ENCODE peak calls at places on chromosome 6, in five cellular contexts. P is A549, C is OCI-LY7, E is PC-9, V is IMR-90. W is an unnamed sample.

GRCh38 chr6:145028144-145028818 is 707.0 kb downstream of the EPM2A start:
- DNase-seq in C (peak), P (peak), V (peak), E (peak), W (peak)

GRCh38 chr6:90868256-90868655 is 281.4 kb upstream of the MAP3K7 start:
- DNase-seq in C (no peak), V (no peak), E (no peak), P (no peak), W (no peak)

GRCh38 chr6:156919370-156919769 is 142.2 kb downstream of the ARID1B start:
- DNase-seq in P (no peak), E (no peak), C (no peak), V (no peak), W (no peak)

GRCh38 chr6:2725999-2726567 is 24.6 kb downstream of the MYLK4 start:
- DNase-seq in E (no peak), V (peak), P (no peak), C (no peak), W (no peak)

GRCh38 chr6:125285936-125286335 is 15.8 kb downstream of the HDDC2 start:
- DNase-seq in V (peak), E (no peak), P (no peak), C (no peak), W (no peak)

GRCh38 chr6:25022140-25022553 is 86.4 kb upstream of the RIPOR2 start:
- DNase-seq in C (no peak), P (no peak), E (no peak), V (peak), W (no peak)

GRCh38 chr6:130293800-130294199 is 71.0 kb upstream of the SAMD3 start:
- DNase-seq in C (peak), P (peak), E (no peak), V (peak), W (peak)

GRCh38 chr6:44221291-44221960 is 2.0 kb upstream of the SLC29A1 start:
- DNase-seq in E (peak), C (peak), V (peak), P (peak), W (peak)

GRCh38 chr6:12911387-12911960 is 194.9 kb downstream of the PHACTR1 start:
- DNase-seq in V (peak), E (no peak), C (peak), P (peak), W (peak)

GRCh38 chr6:121260651-121261102 is 73.6 kb downstream of the TBC1D32 start:
- DNase-seq in E (no peak), V (peak), P (no peak), C (no peak), W (no peak)

GRCh38 chr6:170132561-170132991 is 158.3 kb downstream of the DLL1 start:
- DNase-seq in P (no peak), C (no peak), V (no peak), E (no peak), W (no peak)

GRCh38 chr6:150565945-150566344 is 33.7 kb upstream of the PLEKHG1 start:
- DNase-seq in C (no peak), E (no peak), V (no peak), P (no peak), W (no peak)

GRCh38 chr6:111721677-111722219 is 116.1 kb upstream of the TRAF3IP2 start:
- DNase-seq in E (no peak), V (peak), C (peak), P (peak), W (peak)

GRCh38 chr6:42424906-42425474 is 26.7 kb downstream of the TRERF1 start:
- DNase-seq in V (no peak), C (no peak), E (no peak), P (no peak), W (no peak)

GRCh38 chr6:28206527-28207243 is 18.4 kb upstream of the ZSCAN9 start:
- DNase-seq in E (no peak), C (no peak), V (peak), P (no peak), W (no peak)

GRCh38 chr6:144123836-144124235 is 26.5 kb upstream of the STX11 start:
- DNase-seq in C (no peak), V (no peak), E (no peak), P (no peak), W (no peak)

GRCh38 chr6:166724576-166724975 is 97.5 kb upstream of the RPS6KA2 start:
- DNase-seq in C (no peak), P (no peak), E (no peak), V (no peak), W (no peak)

GRCh38 chr6:67759001-67759400 is 876.1 kb upstream of the ADGRB3 start:
- DNase-seq in V (no peak), E (no peak), C (no peak), P (no peak), W (no peak)

GRCh38 chr6:90146914-90147668 is 149.6 kb downstream of the BACH2 start:
- DNase-seq in P (no peak), V (no peak), C (peak), E (no peak), W (no peak)

GRCh38 chr6:33373950-33374349 is 17.7 kb upstream of the KIFC1 start:
- DNase-seq in V (no peak), E (no peak), P (no peak), C (no peak), W (no peak)

GRCh38 chr6:112665815-112666214 is 318.7 kb downstream of the RFPL4B start:
- DNase-seq in V (peak), C (no peak), E (peak), P (no peak), W (no peak)

GRCh38 chr6:69349776-69350175 is 447.0 kb downstream of the LMBRD1 start:
- DNase-seq in V (no peak), E (no peak), C (no peak), P (no peak), W (no peak)

GRCh38 chr6:37695857-37696219 is 1.8 kb downstream of the MDGA1 start:
- DNase-seq in P (no peak), C (no peak), V (peak), E (no peak), W (no peak)

GRCh38 chr6:105608393-105608705 is 205.5 kb upstream of the PREP start:
- DNase-seq in P (no peak), V (no peak), C (no peak), E (peak), W (no peak)

GRCh38 chr6:166541876-166542579 is 44.5 kb downstream of the RAMACL start:
- DNase-seq in E (no peak), V (peak), C (no peak), P (no peak), W (no peak)

GRCh38 chr6:122405417-122405816 is 6.0 kb downstream of the HSF2 start:
- DNase-seq in P (no peak), C (no peak), E (no peak), V (peak), W (no peak)

GRCh38 chr6:142692942-142693341 is 252.0 kb downstream of the HIVEP2 start:
- DNase-seq in C (peak), P (peak), E (peak), V (peak), W (peak)

GRCh38 chr6:165877192-165877591 is 214.2 kb upstream of the PDE10A start:
- DNase-seq in C (no peak), V (no peak), P (no peak), E (no peak), W (no peak)

GRCh38 chr6:99603421-99604160 is 3.0 kb upstream of the PRDM13 start:
- DNase-seq in E (no peak), C (no peak), P (peak), V (peak), W (no peak)

DNA sequence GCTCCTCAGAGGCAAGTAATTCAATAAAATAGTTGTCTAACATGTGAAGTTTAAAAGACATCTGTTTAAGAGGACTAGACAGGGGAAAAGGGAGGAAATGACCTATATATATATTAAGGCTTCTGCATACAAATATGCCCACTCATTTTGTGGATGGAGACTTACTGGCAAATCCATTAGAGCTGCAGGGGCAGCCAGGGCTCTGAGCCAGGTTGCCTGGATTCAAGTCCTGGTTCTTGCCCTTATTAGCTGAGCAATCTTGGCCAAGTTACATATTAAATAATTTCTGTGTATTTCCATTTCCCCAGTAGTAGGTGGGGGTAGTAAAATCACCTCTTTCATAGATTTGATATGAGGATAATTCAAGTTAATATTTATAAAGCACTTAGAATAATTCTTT is 287.0 kb upstream of the RIMS1 start:
- DNase-seq in E (no peak), C (no peak), P (no peak), V (no peak), W (no peak)
- H3K4me3 ChIP-seq in E (no peak), C (no peak), P (no peak), V (no peak), W (no peak)

GRCh38 chr6:34513628-34514027 is 42.5 kb downstream of the SPDEF start:
- DNase-seq in P (no peak), V (no peak), E (no peak), C (no peak), W (no peak)

GRCh38 chr6:34512738-34513115 is 43.4 kb downstream of the SPDEF start:
- DNase-seq in V (no peak), P (no peak), C (no peak), E (no peak), W (no peak)

GRCh38 chr6:34515473-34516387 is 40.4 kb downstream of the SPDEF start:
- DNase-seq in E (no peak), C (no peak), P (no peak), V (no peak), W (no peak)

GRCh38 chr6:34514593-34515472 is 41.3 kb downstream of the SPDEF start:
- DNase-seq in V (peak), E (no peak), P (no peak), C (no peak), W (no peak)

GRCh38 chr6:34514112-34514511 is 42.0 kb downstream of the SPDEF start:
- DNase-seq in E (no peak), V (no peak), C (no peak), P (no peak), W (no peak)
- H3K4me2 ChIP-seq in E (no peak), V (no peak), C (no peak), P (no peak), W (no peak)

GRCh38 chr6:41071923-41072835 is at the start of gene OARD1:
- DNase-seq in P (peak), C (peak), V (no peak), E (peak), W (peak)

GRCh38 chr6:41071501-41071922 is 644 bp downstream of the OARD1 start:
- DNase-seq in V (peak), E (no peak), C (peak), P (peak), W (peak)

GRCh38 chr6:41073968-41074691 is 1.4 kb downstream of the NFYA start:
- DNase-seq in E (no peak), P (no peak), V (peak), C (no peak), W (peak)

GRCh38 chr6:41073203-41073967 is 611 bp downstream of the NFYA start:
- DNase-seq in V (peak), P (peak), C (peak), E (peak), W (peak)

DNA sequence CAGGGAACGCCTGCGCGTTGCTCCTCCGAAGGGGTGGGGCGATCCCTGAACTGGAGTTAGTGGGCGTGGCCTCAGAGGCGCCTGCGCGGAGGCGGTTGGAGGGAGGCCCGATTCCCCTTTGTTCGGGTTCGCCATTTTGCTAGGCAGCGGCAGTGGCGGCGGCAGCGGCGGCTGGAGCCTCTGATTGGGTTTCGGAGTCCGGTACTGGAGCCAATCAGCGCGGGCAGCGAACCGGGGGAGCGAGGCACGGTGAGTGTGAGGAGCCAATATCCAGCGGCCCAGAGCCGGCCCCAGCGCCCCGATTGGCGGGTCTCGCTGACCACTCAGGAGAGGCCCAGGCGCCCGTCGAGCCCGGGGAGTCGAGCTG is at the start of gene NFYA:
- DNase-seq in C (no peak), P (no peak), V (peak), E (no peak), W (no peak)
- H3K4me3 ChIP-seq in C (peak), P (peak), V (peak), E (peak), W (peak)

GRCh38 chr6:107443066-107443903 is 16.1 kb downstream of the PDSS2 start:
- DNase-seq in V (peak), C (no peak), P (no peak), E (no peak), W (no peak)

GRCh38 chr6:107443904-107444267 is 15.5 kb downstream of the PDSS2 start:
- DNase-seq in P (no peak), C (no peak), V (no peak), E (no peak), W (no peak)

GRCh38 chr6:107448776-107449175 is 10.6 kb downstream of the PDSS2 start:
- DNase-seq in P (no peak), V (no peak), E (no peak), C (no peak), W (no peak)

GRCh38 chr6:107444277-107444676 is 15.1 kb downstream of the PDSS2 start:
- DNase-seq in C (no peak), E (no peak), V (peak), P (no peak), W (no peak)

DNA sequence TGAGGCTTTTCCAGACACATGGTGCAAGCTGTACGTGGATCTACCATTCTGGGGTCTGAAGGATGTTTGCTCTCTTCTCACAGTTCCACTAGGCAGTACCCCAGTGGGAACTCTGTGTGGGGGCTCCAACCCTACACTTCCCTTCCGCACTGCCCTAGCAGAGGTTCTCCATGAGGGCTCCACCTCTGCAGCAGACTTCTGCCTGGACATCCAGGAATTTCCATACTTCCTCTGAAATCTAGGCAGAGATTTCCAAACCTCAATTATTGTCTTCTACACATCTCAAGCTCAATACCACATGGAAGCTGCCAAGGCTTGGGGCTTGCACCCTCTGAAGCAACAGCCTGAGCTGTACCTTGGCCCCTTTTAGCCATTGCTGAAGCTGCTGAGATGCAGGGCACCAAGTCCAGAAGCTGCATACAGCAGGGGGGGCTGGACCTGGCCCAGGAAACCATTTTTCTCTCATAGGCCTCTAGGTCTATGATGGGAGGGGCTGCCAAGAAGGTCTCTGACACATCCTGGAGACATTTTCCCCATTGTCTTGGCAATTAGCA is 11.6 kb downstream of the PDSS2 start:
- DNase-seq in P (no peak), E (no peak), C (peak), V (no peak), W (no peak)
- H3K4me2 ChIP-seq in P (no peak), E (no peak), C (no peak), V (no peak), W (no peak)

GRCh38 chr6:108168980-108169800 is 3.4 kb downstream of the NR2E1 start:
- DNase-seq in V (no peak), P (no peak), E (no peak), C (no peak), W (no peak)
- H3K4me3 ChIP-seq in V (no peak), P (no peak), E (no peak), C (no peak), W (peak)

DNA sequence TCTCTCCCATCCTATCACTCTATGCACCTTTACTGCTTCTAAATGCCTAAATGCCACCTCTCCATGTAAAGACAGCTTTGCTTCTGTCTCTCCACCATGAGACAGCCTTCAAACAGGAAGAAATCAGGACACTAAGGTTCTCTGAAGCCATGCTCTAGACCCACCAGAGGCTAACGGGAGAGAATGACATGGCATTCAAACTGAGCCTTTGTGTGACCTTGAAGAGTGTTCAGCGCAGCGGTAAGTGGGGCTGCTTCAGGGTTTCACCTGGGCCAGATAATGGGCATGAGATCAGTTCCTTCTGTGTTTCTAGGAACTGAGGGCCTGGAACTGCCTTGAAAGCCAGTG is 20.1 kb downstream of the FAM50B start:
- DNase-seq in C (no peak), V (no peak), E (no peak), P (no peak), W (no peak)
- H3K4me2 ChIP-seq in C (no peak), V (no peak), E (no peak), P (peak), W (no peak)